ENCODE peak calls at places on chromosomes 2 and 18, in six cellular contexts. H, T, Q, Z, P and N are unnamed samples.

GRCh38 chr2:5409925-5410360 is 282.2 kb upstream of the SOX11 start:
- DNase-seq in H (no peak), T (no peak), Q (no peak), Z (peak), P (no peak), N (no peak)

GRCh38 chr18:23401400-23402347 is 51.4 kb upstream of the RIOK3 start:
- DNase-seq in H (no peak), T (no peak), Q (peak), Z (no peak), P (peak), N (peak)

GRCh38 chr2:108594982-108595464 is 60.8 kb downstream of the LIMS1 start:
- DNase-seq in H (no peak), T (no peak), Q (no peak), Z (no peak), P (peak), N (peak)

GRCh38 chr18:77065221-77065981 is 67.2 kb downstream of the MBP start:
- DNase-seq in H (peak), T (no peak), Q (no peak), Z (no peak), P (no peak), N (peak)

GRCh38 chr2:36343601-36344000 is 12.0 kb upstream of the CRIM1 start:
- DNase-seq in H (no peak), T (no peak), Q (no peak), Z (no peak), P (no peak), N (no peak)

GRCh38 chr2:184554736-184555135 is 43.6 kb upstream of the ZNF804A start:
- DNase-seq in H (no peak), T (no peak), Q (no peak), Z (no peak), P (no peak), N (peak)

GRCh38 chr2:67453365-67453764 is 56.2 kb downstream of the ETAA1 start:
- DNase-seq in H (no peak), T (no peak), Q (no peak), Z (no peak), P (peak), N (peak)

GRCh38 chr18:34921271-34921670 is 119.9 kb upstream of the MAPRE2 start:
- DNase-seq in H (no peak), T (no peak), Q (no peak), Z (no peak), P (no peak), N (no peak)

GRCh38 chr18:34729264-34729663 is 19.2 kb downstream of the DTNA start:
- DNase-seq in H (no peak), T (no peak), Q (peak), Z (no peak), P (peak), N (peak)

GRCh38 chr2:173282795-173283545 is 71.7 kb upstream of the CDCA7 start:
- DNase-seq in H (no peak), T (no peak), Q (no peak), Z (no peak), P (no peak), N (no peak)

GRCh38 chr2:85437488-85438290 is 19.2 kb downstream of the SH2D6 start:
- DNase-seq in H (peak), T (peak), Q (peak), Z (peak), P (peak), N (peak)

GRCh38 chr2:63780483-63781155 is 61.1 kb upstream of the UGP2 start:
- DNase-seq in H (no peak), T (no peak), Q (no peak), Z (no peak), P (no peak), N (no peak)

GRCh38 chr18:7334973-7335568 is 104.2 kb downstream of the LRRC30 start:
- DNase-seq in H (no peak), T (no peak), Q (no peak), Z (no peak), P (no peak), N (no peak)

GRCh38 chr2:166333809-166334208 is 41.9 kb downstream of the SCN9A start:
- DNase-seq in H (no peak), T (no peak), Q (no peak), Z (no peak), P (no peak), N (peak)

GRCh38 chr2:111898703-111899514 is 502 bp downstream of the MERTK start:
- DNase-seq in H (peak), T (no peak), Q (no peak), Z (no peak), P (no peak), N (no peak)

GRCh38 chr2:120667981-120668380 is 67.7 kb upstream of the GLI2 start:
- DNase-seq in H (no peak), T (no peak), Q (no peak), Z (no peak), P (no peak), N (no peak)

GRCh38 chr2:153584244-153584643 is 105.7 kb upstream of the RPRM start:
- DNase-seq in H (no peak), T (no peak), Q (peak), Z (no peak), P (no peak), N (no peak)

GRCh38 chr18:13138822-13139139 is 79.8 kb upstream of the LDLRAD4 start:
- DNase-seq in H (no peak), T (no peak), Q (no peak), Z (no peak), P (no peak), N (no peak)

GRCh38 chr2:188518391-188518790 is 226.7 kb downstream of the GULP1 start:
- DNase-seq in H (no peak), T (no peak), Q (no peak), Z (no peak), P (peak), N (peak)

GRCh38 chr2:212170382-212170781 is 368.2 kb downstream of the ERBB4 start:
- DNase-seq in H (no peak), T (no peak), Q (no peak), Z (no peak), P (no peak), N (no peak)

GRCh38 chr2:45626387-45627010 is 15.4 kb upstream of the SRBD1 start:
- DNase-seq in H (no peak), T (no peak), Q (no peak), Z (peak), P (no peak), N (no peak)